ENCODE peak calls at places on chromosomes 6 and 20, in seven cellular contexts. S is heart right ventricle, K is hepatocyte, R is spleen, H is left lung, F is cardiac muscle cell, B is fibroblast of the aortic adventitia. U is an unnamed sample.
A peak's percentile ranks its signal among the peaks of the same experiment; 100 is the strongest.

GRCh38 chr6:30198166-30199084 is 14.8 kb downstream of the TRIM26 start:
- DNase-seq in S (no peak), K (no peak), R (no peak), H (no peak), F (no peak), B (no peak), U (no peak)

GRCh38 chr20:56859751-56860366 is 230.8 kb downstream of the TFAP2C start:
- DNase-seq in S (no peak), K (peak; percentile 30), R (no peak), H (no peak), F (no peak), B (no peak), U (peak; percentile 92)

GRCh38 chr6:21893778-21894177 is 300.2 kb downstream of the SOX4 start:
- DNase-seq in S (no peak), K (no peak), R (no peak), H (no peak), F (no peak), B (no peak), U (no peak)

GRCh38 chr6:47009583-47009982 is 32.5 kb downstream of the ADGRF1 start:
- DNase-seq in S (no peak), K (no peak), R (no peak), H (no peak), F (no peak), B (no peak), U (no peak)

GRCh38 chr6:150767585-150768164 is 97.8 kb upstream of the MTHFD1L start:
- DNase-seq in S (peak; percentile 30), K (peak; percentile 18), R (no peak), H (no peak), F (no peak), B (peak; percentile 57), U (no peak)

GRCh38 chr6:43096451-43097097 is 20.5 kb downstream of the PTK7 start:
- DNase-seq in S (no peak), K (peak; percentile 54), R (peak; percentile 44), H (peak; percentile 84), F (no peak), B (peak; percentile 92), U (peak; percentile 63)

GRCh38 chr20:63223121-63223825 is 7.3 kb upstream of the YTHDF1 start:
- DNase-seq in S (no peak), K (peak; percentile 72), R (no peak), H (peak; percentile 23), F (peak; percentile 62), B (peak; percentile 42), U (no peak)

GRCh38 chr6:169140986-169141495 is 112.6 kb downstream of the THBS2 start:
- DNase-seq in S (no peak), K (no peak), R (no peak), H (no peak), F (no peak), B (no peak), U (no peak)

GRCh38 chr6:134930463-134930862 is 19.4 kb downstream of the ALDH8A1 start:
- DNase-seq in S (no peak), K (no peak), R (no peak), H (no peak), F (no peak), B (no peak), U (no peak)

GRCh38 chr6:146258206-146258605 is 229.3 kb downstream of the GRM1 start:
- DNase-seq in S (no peak), K (no peak), R (no peak), H (no peak), F (no peak), B (peak; percentile 37), U (no peak)

GRCh38 chr20:38412877-38413577 is 22.1 kb downstream of the SNHG17 start:
- DNase-seq in S (no peak), K (no peak), R (no peak), H (no peak), F (no peak), B (peak; percentile 53), U (no peak)

GRCh38 chr20:15814903-15815302 is 758.3 kb downstream of the KIF16B start:
- DNase-seq in S (no peak), K (peak; percentile 4), R (no peak), H (no peak), F (no peak), B (no peak), U (no peak)

GRCh38 chr6:101083533-101084172 is 202.5 kb upstream of the ASCC3 start:
- DNase-seq in S (no peak), K (peak; percentile 8), R (no peak), H (no peak), F (no peak), B (peak; percentile 64), U (no peak)

GRCh38 chr20:19975901-19976300 is 41.3 kb upstream of the NAA20 start:
- DNase-seq in S (no peak), K (no peak), R (no peak), H (no peak), F (no peak), B (peak; percentile 32), U (no peak)

GRCh38 chr20:64077094-64077493 is 2.2 kb downstream of the RGS19 start:
- DNase-seq in S (no peak), K (no peak), R (peak; percentile 95), H (peak; percentile 92), F (no peak), B (no peak), U (no peak)

DNA sequence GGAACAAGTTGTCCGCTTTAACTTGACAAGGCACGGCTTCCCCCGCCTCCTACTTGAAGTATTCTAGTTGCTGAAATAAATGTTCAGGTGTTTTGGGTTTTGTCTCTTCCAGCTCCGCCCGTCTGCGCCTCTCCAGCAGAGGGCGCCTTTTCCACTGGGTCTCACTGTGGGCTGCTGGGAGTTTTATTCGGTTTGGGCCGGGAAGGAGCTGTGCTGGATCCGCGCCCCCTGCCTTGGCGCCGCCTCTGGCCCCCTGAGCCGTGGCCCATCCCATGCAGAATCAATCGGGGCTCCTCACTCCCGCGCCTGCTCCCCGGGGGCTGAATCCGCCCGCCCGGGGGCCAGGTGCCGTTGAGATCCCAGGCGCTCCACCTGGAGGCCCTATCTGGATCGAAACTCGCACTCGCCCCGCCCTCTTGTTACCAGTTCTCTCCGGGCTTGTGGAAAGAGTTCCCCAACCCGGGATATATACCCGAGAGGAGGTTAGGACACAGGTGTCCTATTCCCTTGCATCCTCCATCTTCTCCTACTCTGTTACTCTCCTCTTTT is 51.0 kb upstream of the TCF21 start:
- DNase-seq in S (no peak), K (peak; percentile 83), R (peak; percentile 80), H (peak; percentile 87), F (peak; percentile 69), B (peak; percentile 39), U (peak; percentile 42)
- TF ChIP-seq CTCF in S (peak; percentile 50), K (peak; percentile 86), R (peak; percentile 42), H (peak; percentile 61), F (peak; percentile 65), B (peak; percentile 70), U (peak; percentile 64)

GRCh38 chr6:390914-391558 is 516 bp upstream of the IRF4 start:
- DNase-seq in S (no peak), K (no peak), R (no peak), H (no peak), F (no peak), B (peak; percentile 21), U (no peak)
- TF ChIP-seq CTCF in S (no peak), K (no peak), R (no peak), H (no peak), F (no peak), B (peak; percentile 11), U (no peak)

DNA sequence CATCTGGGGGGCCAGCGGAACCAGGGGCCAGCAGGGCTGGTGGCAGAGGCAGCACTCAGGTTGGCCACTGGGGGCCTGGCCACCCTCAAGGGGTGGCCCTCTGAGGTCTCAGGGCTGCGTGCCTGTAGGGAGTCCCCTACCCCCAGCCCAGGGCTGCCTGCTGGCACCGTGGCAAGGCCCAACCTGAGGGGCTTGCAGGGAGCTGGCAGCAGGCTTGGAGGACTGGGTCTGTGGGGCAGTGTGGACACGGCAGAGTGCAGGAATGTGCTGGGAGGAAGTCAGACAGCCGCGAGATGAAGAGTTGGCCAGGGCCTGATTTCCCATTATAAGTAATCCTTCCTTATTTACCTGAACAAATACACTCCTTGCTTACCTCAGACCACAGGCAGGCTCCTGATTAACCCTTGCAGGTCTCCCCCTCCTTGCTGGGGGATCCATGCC is at the start of gene SPDEF:
- DNase-seq in S (no peak), K (no peak), R (no peak), H (no peak), F (no peak), B (no peak), U (peak; percentile 36)
- TF ChIP-seq CTCF in S (no peak), K (no peak), R (no peak), H (no peak), F (no peak), B (no peak), U (no peak)

GRCh38 chr20:555933-556332 is 12.3 kb upstream of the CSNK2A1 start:
- DNase-seq in S (peak; percentile 75), K (peak; percentile 69), R (no peak), H (no peak), F (peak; percentile 87), B (peak; percentile 46), U (no peak)
- TF ChIP-seq CTCF in S (no peak), K (no peak), R (no peak), H (no peak), F (no peak), B (no peak), U (no peak)

DNA sequence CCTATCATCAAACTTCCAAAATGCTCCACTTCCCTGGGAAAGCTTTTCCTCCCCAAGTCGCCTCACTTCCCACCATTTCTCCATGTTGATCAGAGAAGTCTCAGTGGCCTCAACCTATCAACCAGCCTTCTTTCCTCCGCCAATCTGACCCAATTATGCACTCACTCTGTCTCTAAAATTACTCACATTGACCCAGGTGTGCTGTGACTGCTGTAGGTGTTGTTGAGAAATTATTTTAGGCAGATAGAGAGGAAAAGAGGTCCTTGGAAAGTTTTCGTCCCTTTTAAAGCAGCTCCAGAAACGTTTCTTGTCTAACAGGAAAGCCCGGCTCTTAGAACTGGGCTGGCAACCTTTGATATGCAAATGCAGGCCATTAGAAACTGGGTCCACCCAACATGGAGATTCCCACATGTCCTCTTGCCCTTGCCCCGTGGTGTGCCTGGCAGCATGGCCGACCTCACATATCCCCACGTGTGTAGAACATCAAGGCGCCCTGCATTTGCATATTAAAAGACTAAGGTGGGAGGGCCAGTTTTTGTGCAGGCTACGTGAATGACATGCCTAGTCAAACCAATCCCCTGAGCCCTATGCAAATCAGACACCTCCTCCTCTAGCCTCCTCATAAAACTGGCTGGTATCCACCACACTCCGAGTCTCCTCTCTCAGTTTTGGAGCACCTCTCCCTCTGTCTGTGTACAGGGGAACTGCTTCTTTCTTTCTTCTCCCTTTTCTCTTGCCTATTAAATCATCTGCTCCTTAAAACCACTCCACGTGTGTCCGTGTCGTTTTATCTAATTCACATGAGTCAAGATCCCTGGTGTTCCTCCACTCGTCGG is 12.9 kb downstream of the IPCEF1 start:
- DNase-seq in S (peak; percentile 7), K (peak; percentile 46), R (no peak), H (no peak), F (peak; percentile 40), B (peak; percentile 36), U (peak; percentile 72)
- TF ChIP-seq CTCF in S (no peak), K (peak; percentile 33), R (no peak), H (peak; percentile 29), F (peak; percentile 53), B (peak; percentile 48), U (peak; percentile 49)